ENCODE peak calls at places on chromosome 6, in seven cellular contexts. N is effector CD4-positive, alpha-beta T cell; Q is AG04450; O is T follicular helper cell; A is T-helper 22 cell; X is germinal center; H is activated CD8-positive, alpha-beta memory T cell treated with anti-CD3 and anti-CD28 coated beads for 24 hours. L is an unnamed sample.
A peak's percentile ranks its signal among the peaks of the same experiment; 100 is the strongest.

GRCh38 chr6:47413752-47414516 is 63.7 kb upstream of the CD2AP start:
- DNase-seq in H (no peak), O (peak; percentile 25), Q (peak; percentile 23), A (peak; percentile 1), N (no peak), X (peak; percentile 61), L (peak; percentile 35)

GRCh38 chr6:21946298-21946783 is 350.5 kb downstream of the PRL start:
- DNase-seq in Q (peak; percentile 93), X (no peak), N (no peak), H (no peak), A (no peak), O (no peak), L (peak; percentile 84)

GRCh38 chr6:166330612-166331011 is 11.7 kb downstream of the SFT2D1 start:
- DNase-seq in N (no peak), H (no peak), Q (no peak), A (no peak), O (no peak), X (no peak), L (no peak)

GRCh38 chr6:2029130-2029794 is 216.1 kb downstream of the GMDS start:
- DNase-seq in H (no peak), Q (no peak), O (no peak), A (no peak), N (no peak), X (no peak), L (no peak)

GRCh38 chr6:151763938-151764680 is 43.4 kb upstream of the ESR1 start:
- DNase-seq in Q (peak; percentile 41), H (peak; percentile 60), N (no peak), X (peak; percentile 63), A (no peak), O (no peak), L (peak; percentile 52)

GRCh38 chr6:136994782-136995181 is 50.0 kb downstream of the IL20RA start:
- DNase-seq in N (no peak), A (no peak), X (no peak), Q (no peak), H (no peak), O (no peak), L (no peak)

GRCh38 chr6:9514146-9514545 is 900.7 kb downstream of the TFAP2A start:
- DNase-seq in O (no peak), X (no peak), N (no peak), H (no peak), A (no peak), Q (no peak), L (no peak)

GRCh38 chr6:26536571-26537159 is 1.5 kb upstream of the HMGN4 start:
- DNase-seq in X (peak; percentile 10), A (no peak), H (peak; percentile 75), N (peak; percentile 16), O (no peak), Q (no peak), L (no peak)

GRCh38 chr6:42402184-42402583 is 49.5 kb downstream of the TRERF1 start:
- DNase-seq in O (no peak), Q (no peak), N (no peak), A (peak; percentile 51), X (no peak), H (peak; percentile 76), L (no peak)

GRCh38 chr6:48641544-48641943 is 530.5 kb upstream of the PTCHD4 start:
- DNase-seq in X (no peak), Q (peak; percentile 36), N (no peak), O (no peak), A (no peak), H (no peak), L (no peak)

GRCh38 chr6:14917101-14917500 is 328.8 kb upstream of the JARID2 start:
- DNase-seq in A (no peak), X (no peak), N (no peak), Q (peak; percentile 11), O (no peak), H (peak; percentile 1), L (no peak)

GRCh38 chr6:37005061-37005810 is at the start of gene FGD2:
- DNase-seq in H (no peak), Q (no peak), X (peak; percentile 89), A (no peak), N (no peak), O (no peak), L (no peak)

GRCh38 chr6:35392111-35392702 is 49.8 kb downstream of the PPARD start:
- DNase-seq in A (no peak), H (no peak), O (no peak), N (no peak), X (no peak), Q (no peak), L (no peak)

GRCh38 chr6:31771992-31772358 is 5.2 kb downstream of the VWA7 start:
- DNase-seq in A (no peak), Q (no peak), X (no peak), H (no peak), N (no peak), O (no peak), L (no peak)

GRCh38 chr6:80338201-80338836 is 231.8 kb downstream of the BCKDHB start:
- DNase-seq in Q (peak; percentile 37), N (peak; percentile 37), O (peak; percentile 38), X (peak; percentile 32), A (no peak), H (peak; percentile 80), L (no peak)

GRCh38 chr6:117448732-117449131 is 23.0 kb upstream of the ROS1 start:
- DNase-seq in N (no peak), Q (peak; percentile 74), H (no peak), A (no peak), O (no peak), X (no peak), L (peak; percentile 67)

GRCh38 chr6:149303468-149303867 is 14.0 kb upstream of the TAB2 start:
- DNase-seq in N (no peak), O (no peak), H (no peak), A (no peak), X (no peak), Q (no peak), L (no peak)

GRCh38 chr6:137237413-137238170 is 18.4 kb upstream of the IFNGR1 start:
- DNase-seq in Q (peak; percentile 59), H (no peak), N (no peak), O (no peak), X (no peak), A (no peak), L (peak; percentile 52)

GRCh38 chr6:44023586-44024454 is 103.4 kb downstream of the MRPL14 start:
- DNase-seq in O (no peak), A (no peak), Q (no peak), X (no peak), N (no peak), H (no peak), L (no peak)

GRCh38 chr6:140385686-140386085 is 1011.2 kb upstream of the CITED2 start:
- DNase-seq in X (no peak), A (no peak), N (no peak), Q (no peak), O (no peak), H (no peak), L (no peak)

GRCh38 chr6:34771727-34772126 is 14.4 kb downstream of the SNRPC start:
- DNase-seq in A (no peak), O (no peak), H (no peak), Q (peak; percentile 44), N (no peak), X (no peak), L (no peak)

GRCh38 chr6:11750682-11751081 is 27.9 kb downstream of the ADTRP start:
- DNase-seq in Q (no peak), X (no peak), H (no peak), O (no peak), N (no peak), A (no peak), L (no peak)

GRCh38 chr6:40293824-40294188 is 293.4 kb downstream of the LRFN2 start:
- DNase-seq in H (no peak), N (no peak), O (no peak), Q (no peak), A (no peak), X (no peak), L (no peak)

GRCh38 chr6:169289671-169290408 is 36.2 kb upstream of the THBS2 start:
- DNase-seq in O (no peak), X (no peak), H (no peak), N (no peak), A (no peak), Q (no peak), L (peak; percentile 66)

GRCh38 chr6:130671119-130672104 is 155.8 kb upstream of the SMLR1 start:
- DNase-seq in A (no peak), X (no peak), N (no peak), O (no peak), Q (no peak), H (no peak), L (no peak)

GRCh38 chr6:87436435-87436834 is 28.7 kb downstream of the CFAP206 start:
- DNase-seq in O (peak; percentile 25), Q (peak; percentile 26), A (no peak), X (peak; percentile 65), N (peak; percentile 15), H (no peak), L (peak; percentile 4)

GRCh38 chr6:112842338-112842700 is 495.2 kb downstream of the RFPL4B start:
- DNase-seq in Q (no peak), N (no peak), O (no peak), X (no peak), A (no peak), H (no peak), L (no peak)

GRCh38 chr6:53795702-53796450 is 1.1 kb downstream of the LRRC1 start:
- DNase-seq in H (peak; percentile 68), X (no peak), N (peak; percentile 2), O (peak; percentile 1), A (no peak), Q (no peak), L (no peak)

GRCh38 chr6:101738481-101738880 is 345.0 kb downstream of the GRIK2 start:
- DNase-seq in A (no peak), N (no peak), X (no peak), O (no peak), H (no peak), Q (no peak), L (no peak)

GRCh38 chr6:149405823-149406765 is 6.0 kb downstream of the SUMO4 start:
- DNase-seq in Q (no peak), A (no peak), N (no peak), X (no peak), O (no peak), H (no peak), L (no peak)

GRCh38 chr6:37058084-37058586 is 52.7 kb downstream of the FGD2 start:
- DNase-seq in A (no peak), N (no peak), O (no peak), Q (no peak), H (no peak), X (no peak), L (peak; percentile 23)

GRCh38 chr6:84979541-84979940 is 215.1 kb upstream of the TBX18 start:
- DNase-seq in N (no peak), O (no peak), Q (no peak), X (no peak), A (no peak), H (no peak), L (no peak)

L was measured in AG09319.